ENCODE peak calls at places on chromosomes 2 and 18, in six cellular contexts. S, R, K, L, C and A are unnamed samples.

GRCh38 chr18:51525453-51526225 is 328.2 kb upstream of the MEX3C start:
- DNase-seq in L (no peak), C (no peak), K (no peak), R (no peak), S (no peak), A (no peak)

GRCh38 chr2:238019962-238020361 is 40.8 kb upstream of the SCLY start:
- DNase-seq in L (no peak), C (no peak), R (no peak), S (no peak), K (no peak), A (no peak)

GRCh38 chr18:63394954-63395353 is 27.3 kb downstream of the VPS4B start:
- DNase-seq in R (no peak), L (no peak), C (no peak), K (no peak), S (no peak), A (no peak)

GRCh38 chr2:184067502-184067901 is 530.8 kb upstream of the ZNF804A start:
- DNase-seq in C (no peak), S (no peak), R (no peak), L (no peak), K (no peak), A (no peak)

GRCh38 chr2:39741871-39742270 is 37.2 kb downstream of the THUMPD2 start:
- DNase-seq in S (no peak), R (no peak), C (no peak), L (no peak), K (no peak), A (no peak)

GRCh38 chr2:2663401-2664036 is 332.4 kb upstream of the MYT1L start:
- DNase-seq in L (no peak), R (no peak), C (no peak), S (no peak), K (no peak), A (no peak)

GRCh38 chr18:9876867-9877654 is 8.7 kb upstream of the TXNDC2 start:
- DNase-seq in L (no peak), R (peak), C (no peak), K (peak), S (no peak), A (no peak)

GRCh38 chr2:208794288-208794975 is 387.8 kb downstream of the PTH2R start:
- DNase-seq in K (no peak), S (no peak), C (no peak), L (no peak), R (no peak), A (no peak)

GRCh38 chr2:190180313-190181065 is 118.0 kb upstream of the MSTN start:
- DNase-seq in C (no peak), R (peak), K (no peak), L (peak), S (peak), A (no peak)

GRCh38 chr2:237964578-237965404 is 2.0 kb upstream of the UBE2F start:
- DNase-seq in K (no peak), C (no peak), R (no peak), S (no peak), L (no peak), A (no peak)

GRCh38 chr2:24878341-24878740 is 41.7 kb downstream of the ADCY3 start:
- DNase-seq in C (no peak), L (no peak), K (no peak), R (no peak), S (no peak), A (no peak)

GRCh38 chr2:195352581-195352980 is 304.4 kb upstream of the SLC39A10 start:
- DNase-seq in R (no peak), L (no peak), S (no peak), K (no peak), C (no peak), A (no peak)

GRCh38 chr2:27717070-27717453 is 53.4 kb downstream of the SLC4A1AP start:
- DNase-seq in C (no peak), R (no peak), S (no peak), L (peak), K (no peak), A (no peak)

GRCh38 chr2:193963472-193964119 is 1693.4 kb upstream of the SLC39A10 start:
- DNase-seq in S (no peak), K (no peak), C (no peak), R (peak), L (no peak), A (no peak)

GRCh38 chr2:237996041-237996593 is 29.3 kb downstream of the UBE2F start:
- DNase-seq in S (no peak), L (no peak), C (no peak), K (peak), R (no peak), A (no peak)

GRCh38 chr2:165530-165929 is 98.3 kb downstream of the SH3YL1 start:
- DNase-seq in K (no peak), R (no peak), S (no peak), L (no peak), C (no peak), A (no peak)

GRCh38 chr2:180184506-180184905 is 177.4 kb upstream of the CWC22 start:
- DNase-seq in C (no peak), S (no peak), L (no peak), R (no peak), K (no peak), A (no peak)

GRCh38 chr18:23887493-23887892 is 127.1 kb upstream of the TTC39C start:
- DNase-seq in S (no peak), L (no peak), C (no peak), K (no peak), R (no peak), A (no peak)

GRCh38 chr18:68623342-68623741 is 91.6 kb downstream of the TMX3 start:
- DNase-seq in K (peak), C (peak), R (peak), L (no peak), S (peak), A (peak)

GRCh38 chr2:240435955-240436625 is 627 bp downstream of the GPC1 start:
- DNase-seq in S (no peak), K (no peak), R (peak), L (no peak), C (no peak), A (no peak)

GRCh38 chr2:237131749-237132148 is 46.1 kb downstream of the COPS8 start:
- DNase-seq in K (no peak), S (no peak), R (no peak), L (no peak), C (no peak), A (no peak)

GRCh38 chr18:79275992-79276391 is 119.7 kb upstream of the NFATC1 start:
- DNase-seq in R (no peak), K (no peak), C (no peak), L (no peak), S (no peak), A (no peak)

GRCh38 chr18:24460388-24460787 is at the start of gene HRH4:
- DNase-seq in L (no peak), R (no peak), C (no peak), K (no peak), S (no peak), A (no peak)

GRCh38 chr18:24296273-24296672 is 101.4 kb downstream of the OSBPL1A start:
- DNase-seq in C (no peak), L (no peak), R (no peak), K (no peak), S (no peak), A (no peak)

GRCh38 chr2:10079931-10080535 is at the start of gene CYS1:
- DNase-seq in C (no peak), R (no peak), L (peak), S (no peak), K (no peak), A (no peak)

GRCh38 chr18:75376004-75376403 is 51.5 kb downstream of the SMIM21 start:
- DNase-seq in L (no peak), C (no peak), R (no peak), S (no peak), K (no peak), A (no peak)

GRCh38 chr18:36188912-36189311 is 1.6 kb downstream of the MOCOS start:
- DNase-seq in R (no peak), K (no peak), L (no peak), S (no peak), C (no peak), A (no peak)

GRCh38 chr2:98153402-98153938 is 66.5 kb downstream of the VWA3B start:
- DNase-seq in C (no peak), R (no peak), K (no peak), L (no peak), S (no peak), A (no peak)

GRCh38 chr2:111694690-111695089 is 189.3 kb downstream of the ANAPC1 start:
- DNase-seq in C (no peak), L (peak), K (no peak), S (no peak), R (peak), A (no peak)

GRCh38 chr2:241744028-241744754 is 9.8 kb downstream of the D2HGDH start:
- DNase-seq in S (no peak), K (no peak), C (no peak), L (no peak), R (no peak), A (no peak)

GRCh38 chr2:208315081-208315788 is 49.2 kb downstream of the PIKFYVE start:
- DNase-seq in R (peak), L (no peak), K (no peak), S (no peak), C (no peak), A (no peak)

GRCh38 chr2:70789304-70790078 is 952 bp downstream of the FIGLA start:
- DNase-seq in C (peak), R (peak), K (no peak), S (peak), L (peak), A (peak)